ENCODE peak calls at places on chromosomes 12 and 14, in eight cellular contexts. S, G, R, Q, K, U, I and X are unnamed samples.

GRCh38 chr14:22796087-22796707 is 19.0 kb downstream of the SLC7A7 start:
- DNase-seq in S (no peak), G (no peak), R (no peak), Q (no peak), K (no peak), U (no peak), I (no peak), X (no peak)

GRCh38 chr12:111488271-111488670 is 82.5 kb downstream of the SH2B3 start:
- DNase-seq in S (no peak), G (no peak), R (no peak), Q (peak), K (no peak), U (no peak), I (no peak), X (no peak)

GRCh38 chr14:59507063-59507751 is 22.9 kb downstream of the JKAMP start:
- DNase-seq in S (peak), G (no peak), R (no peak), Q (peak), K (peak), U (peak), I (no peak), X (peak)

GRCh38 chr12:3595721-3596120 is 104.7 kb downstream of the PRMT8 start:
- DNase-seq in S (no peak), G (no peak), R (no peak), Q (no peak), K (no peak), U (no peak), I (no peak), X (no peak)

GRCh38 chr12:93080994-93081809 is 152.1 kb upstream of the EEA1 start:
- DNase-seq in S (no peak), G (no peak), R (no peak), Q (no peak), K (no peak), U (no peak), I (no peak), X (no peak)

GRCh38 chr14:91946313-91947195 is 940 bp downstream of the FBLN5 start:
- DNase-seq in S (no peak), G (no peak), R (peak), Q (no peak), K (no peak), U (no peak), I (no peak), X (no peak)

GRCh38 chr12:104215638-104216297 is at the start of gene TXNRD1:
- DNase-seq in S (no peak), G (peak), R (peak), Q (peak), K (peak), U (peak), I (peak), X (peak)

GRCh38 chr14:99667821-99668220 is 16.3 kb upstream of the CYP46A1 start:
- DNase-seq in S (no peak), G (no peak), R (no peak), Q (no peak), K (no peak), U (no peak), I (no peak), X (no peak)

GRCh38 chr14:41377926-41378325 is 228.8 kb upstream of the LRFN5 start:
- DNase-seq in S (no peak), G (no peak), R (no peak), Q (no peak), K (no peak), U (no peak), I (no peak), X (no peak)

GRCh38 chr14:59333668-59334067 is 131.5 kb downstream of the GPR135 start:
- DNase-seq in S (no peak), G (no peak), R (no peak), Q (peak), K (no peak), U (peak), I (no peak), X (peak)

GRCh38 chr14:102579696-102580551 is 12.5 kb upstream of the RCOR1 start:
- DNase-seq in S (no peak), G (no peak), R (no peak), Q (no peak), K (no peak), U (no peak), I (no peak), X (peak)

GRCh38 chr14:85534435-85534834 is 4.5 kb downstream of the FLRT2 start:
- DNase-seq in S (no peak), G (no peak), R (no peak), Q (no peak), K (no peak), U (no peak), I (no peak), X (no peak)

GRCh38 chr12:122506393-122506938 is 5.7 kb upstream of the ZCCHC8 start:
- DNase-seq in S (no peak), G (no peak), R (no peak), Q (no peak), K (no peak), U (no peak), I (no peak), X (no peak)

GRCh38 chr14:49971156-49972141 is 78.6 kb downstream of the ARF6 start:
- DNase-seq in S (no peak), G (no peak), R (no peak), Q (no peak), K (peak), U (peak), I (peak), X (no peak)

GRCh38 chr14:100203962-100204834 is 34.7 kb upstream of the YY1 start:
- DNase-seq in S (no peak), G (no peak), R (no peak), Q (no peak), K (no peak), U (no peak), I (no peak), X (no peak)

GRCh38 chr12:128570191-128571065 is 253.3 kb downstream of the SLC15A4 start:
- DNase-seq in S (no peak), G (no peak), R (no peak), Q (no peak), K (no peak), U (no peak), I (no peak), X (no peak)

GRCh38 chr14:92938890-92939671 is 16.1 kb downstream of the CHGA start:
- DNase-seq in S (no peak), G (no peak), R (no peak), Q (no peak), K (no peak), U (no peak), I (no peak), X (no peak)

GRCh38 chr12:100453953-100454352 is 19.7 kb upstream of the NR1H4 start:
- DNase-seq in S (no peak), G (no peak), R (no peak), Q (no peak), K (no peak), U (no peak), I (no peak), X (no peak)

GRCh38 chr12:75842119-75842518 is 189.5 kb downstream of the PHLDA1 start:
- DNase-seq in S (no peak), G (no peak), R (no peak), Q (no peak), K (no peak), U (no peak), I (no peak), X (no peak)

GRCh38 chr14:75566321-75566720 is 12.1 kb upstream of the FLVCR2 start:
- DNase-seq in S (no peak), G (no peak), R (no peak), Q (no peak), K (peak), U (no peak), I (peak), X (peak)

GRCh38 chr14:65321370-65321875 is 91.1 kb upstream of the FUT8 start:
- DNase-seq in S (no peak), G (no peak), R (no peak), Q (no peak), K (no peak), U (no peak), I (no peak), X (no peak)

GRCh38 chr12:113796086-113796827 is 169.9 kb downstream of the RBM19 start:
- DNase-seq in S (no peak), G (no peak), R (no peak), Q (no peak), K (no peak), U (no peak), I (no peak), X (no peak)

GRCh38 chr12:108332791-108333382 is 6.2 kb downstream of the CMKLR1 start:
- DNase-seq in S (no peak), G (no peak), R (peak), Q (no peak), K (no peak), U (no peak), I (no peak), X (peak)

GRCh38 chr14:76311410-76311758 is 64.6 kb upstream of the ESRRB start:
- DNase-seq in S (no peak), G (no peak), R (no peak), Q (no peak), K (no peak), U (no peak), I (no peak), X (no peak)

GRCh38 chr12:92784795-92785562 is 82.2 kb downstream of the PLEKHG7 start:
- DNase-seq in S (peak), G (no peak), R (no peak), Q (peak), K (peak), U (peak), I (no peak), X (peak)

GRCh38 chr14:50116221-50116956 is at the start of gene VCPKMT:
- DNase-seq in S (peak), G (peak), R (peak), Q (peak), K (peak), U (peak), I (peak), X (peak)

GRCh38 chr12:110930348-110931314 is 10.3 kb upstream of the MYL2 start:
- DNase-seq in S (no peak), G (no peak), R (no peak), Q (no peak), K (no peak), U (no peak), I (no peak), X (peak)

GRCh38 chr14:105375635-105376057 is 22.7 kb upstream of the TEX22 start:
- DNase-seq in S (no peak), G (no peak), R (no peak), Q (no peak), K (no peak), U (no peak), I (no peak), X (no peak)

GRCh38 chr12:108638141-108638823 is 4.6 kb upstream of the SELPLG start:
- DNase-seq in S (no peak), G (no peak), R (peak), Q (no peak), K (no peak), U (no peak), I (no peak), X (no peak)

GRCh38 chr12:92134638-92135274 is 10.9 kb downstream of the BTG1 start:
- DNase-seq in S (no peak), G (no peak), R (no peak), Q (peak), K (no peak), U (no peak), I (no peak), X (peak)

GRCh38 chr12:42426733-42427132 is 100.8 kb downstream of the PPHLN1 start:
- DNase-seq in S (no peak), G (no peak), R (no peak), Q (peak), K (no peak), U (no peak), I (no peak), X (peak)

GRCh38 chr12:109963330-109963729 is 32.8 kb downstream of the GIT2 start:
- DNase-seq in S (no peak), G (no peak), R (no peak), Q (no peak), K (no peak), U (no peak), I (no peak), X (no peak)

GRCh38 chr12:66304296-66304915 is 2.1 kb downstream of the HELB start:
- DNase-seq in S (no peak), G (no peak), R (no peak), Q (no peak), K (peak), U (no peak), I (no peak), X (no peak)

GRCh38 chr14:21840765-21841164 is 167.1 kb upstream of the OR4E1 start:
- DNase-seq in S (no peak), G (no peak), R (no peak), Q (no peak), K (peak), U (no peak), I (no peak), X (no peak)

GRCh38 chr12:51323966-51324895 is at the start of gene BIN2:
- DNase-seq in S (no peak), G (peak), R (no peak), Q (no peak), K (peak), U (peak), I (peak), X (no peak)

GRCh38 chr12:68977909-68978610 is 45.1 kb upstream of the CPM start:
- DNase-seq in S (no peak), G (no peak), R (no peak), Q (no peak), K (no peak), U (peak), I (no peak), X (no peak)

GRCh38 chr14:25007832-25008231 is 42.1 kb downstream of the STXBP6 start:
- DNase-seq in S (no peak), G (no peak), R (no peak), Q (no peak), K (no peak), U (no peak), I (no peak), X (no peak)

GRCh38 chr12:128266559-128267245 is at the start of gene TMEM132C:
- DNase-seq in S (no peak), G (no peak), R (no peak), Q (no peak), K (no peak), U (no peak), I (no peak), X (peak)